ENCODE peak calls at places on chromosomes 5 and 9, in eight cellular contexts. J is activated B cell treated with CpG ODN at 0.5 μM for 24 hours, V is astrocyte of the spinal cord, C is BJ, Q is T-helper 2 cell, I is NCI-H345, O is H54, T is T-cell. N is an unnamed sample.

GRCh38 chr9:126373241-126373640 is 46.6 kb downstream of the MVB12B start:
- DNase-seq in J (no peak), V (peak), C (no peak), Q (no peak), I (peak), O (peak), T (no peak), N (no peak)

GRCh38 chr5:170161069-170161468 is 55.4 kb downstream of the FOXI1 start:
- DNase-seq in J (no peak), V (no peak), C (no peak), Q (no peak), I (no peak), O (no peak), T (no peak), N (no peak)

GRCh38 chr5:131270809-131271208 is 7.0 kb downstream of the CDC42SE2 start:
- DNase-seq in J (no peak), V (peak), C (no peak), Q (no peak), I (no peak), O (no peak), T (no peak), N (no peak)

GRCh38 chr5:116038817-116039216 is 6.5 kb downstream of the ARL14EPL start:
- DNase-seq in J (peak), V (no peak), C (no peak), Q (no peak), I (no peak), O (no peak), T (peak), N (no peak)

GRCh38 chr9:127578627-127578951 is 33.5 kb upstream of the STXBP1 start:
- DNase-seq in J (no peak), V (no peak), C (no peak), Q (no peak), I (no peak), O (no peak), T (no peak), N (no peak)

GRCh38 chr5:96855041-96855872 is 21.0 kb upstream of the ERAP2 start:
- DNase-seq in J (no peak), V (peak), C (no peak), Q (no peak), I (no peak), O (no peak), T (no peak), N (no peak)

GRCh38 chr5:129631946-129632345 is 115.9 kb upstream of the MINAR2 start:
- DNase-seq in J (no peak), V (no peak), C (no peak), Q (no peak), I (no peak), O (no peak), T (no peak), N (no peak)

GRCh38 chr5:2913306-2913705 is 161.8 kb upstream of the IRX2 start:
- DNase-seq in J (no peak), V (no peak), C (no peak), Q (no peak), I (no peak), O (no peak), T (no peak), N (no peak)

GRCh38 chr9:125756499-125756898 is 9.3 kb downstream of the PBX3 start:
- DNase-seq in J (no peak), V (no peak), C (no peak), Q (no peak), I (no peak), O (no peak), T (no peak), N (no peak)

GRCh38 chr9:13934411-13934810 is 379.5 kb downstream of the NFIB start:
- DNase-seq in J (no peak), V (no peak), C (no peak), Q (no peak), I (no peak), O (no peak), T (no peak), N (peak)

GRCh38 chr5:138636401-138636944 is 61.3 kb upstream of the HSPA9 start:
- DNase-seq in J (no peak), V (no peak), C (no peak), Q (no peak), I (no peak), O (no peak), T (no peak), N (no peak)

GRCh38 chr5:134143964-134144941 is 29.8 kb downstream of the TCF7 start:
- DNase-seq in J (peak), V (no peak), C (no peak), Q (no peak), I (no peak), O (no peak), T (no peak), N (no peak)

GRCh38 chr5:146313027-146313426 is 25.6 kb upstream of the POU4F3 start:
- DNase-seq in J (no peak), V (no peak), C (no peak), Q (no peak), I (no peak), O (no peak), T (no peak), N (no peak)

GRCh38 chr5:143442398-143442797 is 38.9 kb upstream of the NR3C1 start:
- DNase-seq in J (no peak), V (no peak), C (no peak), Q (no peak), I (no peak), O (no peak), T (no peak), N (no peak)

GRCh38 chr9:111937781-111938426 is 41.3 kb downstream of the UGCG start:
- DNase-seq in J (no peak), V (peak), C (no peak), Q (peak), I (no peak), O (no peak), T (peak), N (no peak)

GRCh38 chr9:89412951-89413350 is 85.0 kb downstream of the SEMA4D start:
- DNase-seq in J (no peak), V (peak), C (no peak), Q (no peak), I (no peak), O (no peak), T (no peak), N (no peak)

GRCh38 chr9:31336391-31336790 is 1048.1 kb upstream of the ACO1 start:
- DNase-seq in J (no peak), V (no peak), C (no peak), Q (no peak), I (no peak), O (no peak), T (no peak), N (no peak)

GRCh38 chr5:139495644-139496435 is 13.3 kb upstream of the STING1 start:
- DNase-seq in J (no peak), V (no peak), C (no peak), Q (no peak), I (no peak), O (no peak), T (no peak), N (no peak)

GRCh38 chr5:173866249-173867172 is 21.6 kb upstream of the CPEB4 start:
- DNase-seq in J (no peak), V (no peak), C (no peak), Q (no peak), I (no peak), O (no peak), T (no peak), N (no peak)

GRCh38 chr5:129244478-129244877 is 149.9 kb downstream of the ISOC1 start:
- DNase-seq in J (no peak), V (no peak), C (no peak), Q (no peak), I (no peak), O (no peak), T (no peak), N (no peak)

GRCh38 chr9:6845881-6846280 is 88.1 kb downstream of the KDM4C start:
- DNase-seq in J (no peak), V (no peak), C (no peak), Q (no peak), I (no peak), O (no peak), T (no peak), N (no peak)

GRCh38 chr9:123867971-123868370 is 62.0 kb downstream of the DENND1A start:
- DNase-seq in J (no peak), V (no peak), C (no peak), Q (no peak), I (no peak), O (no peak), T (no peak), N (no peak)

GRCh38 chr5:135492319-135492626 is 40.1 kb upstream of the TIFAB start:
- DNase-seq in J (no peak), V (no peak), C (no peak), Q (no peak), I (no peak), O (no peak), T (no peak), N (no peak)

GRCh38 chr9:37969130-37969529 is 65.2 kb upstream of the SLC25A51 start:
- DNase-seq in J (no peak), V (peak), C (no peak), Q (no peak), I (no peak), O (no peak), T (no peak), N (no peak)

GRCh38 chr5:24788829-24789509 is 144.2 kb upstream of the CDH10 start:
- DNase-seq in J (no peak), V (peak), C (peak), Q (no peak), I (no peak), O (peak), T (no peak), N (no peak)

GRCh38 chr5:142853682-142854081 is 83.5 kb downstream of the ARHGAP26 start:
- DNase-seq in J (no peak), V (no peak), C (no peak), Q (no peak), I (no peak), O (no peak), T (no peak), N (no peak)

GRCh38 chr5:68331202-68332108 is 115.9 kb downstream of the PIK3R1 start:
- DNase-seq in J (no peak), V (peak), C (no peak), Q (no peak), I (no peak), O (no peak), T (no peak), N (no peak)

GRCh38 chr9:73969936-73970335 is 527.2 kb upstream of the RORB start:
- DNase-seq in J (no peak), V (no peak), C (no peak), Q (no peak), I (no peak), O (no peak), T (no peak), N (no peak)

GRCh38 chr5:124705577-124705976 is 40.9 kb downstream of the ZNF608 start:
- DNase-seq in J (no peak), V (no peak), C (no peak), Q (no peak), I (no peak), O (no peak), T (no peak), N (peak)

N was measured in NCI-H748 treated with DMSO at 0.1 percent for 48 hours.